ENCODE peak calls at places on chromosomes 1 and 21, in seven cellular contexts. N is cardiac fibroblast; S is iPS-NIHi11; W is T-helper 2 cell; G is A172; K is naive thymus-derived CD4-positive, alpha-beta T cell; F is activated T-helper 1 cell treated with Interleukin-2 at 50 U/mL for 16 hours. I is an unnamed sample.

GRCh38 chr1:5831600-5832335 is 160.5 kb downstream of the NPHP4 start:
- DNase-seq in F (no peak), N (no peak), W (no peak), G (no peak), K (no peak), S (peak; percentile 64), I (no peak)

GRCh38 chr1:238777551-238777950 is 608.8 kb upstream of the CHRM3 start:
- DNase-seq in S (no peak), F (no peak), K (no peak), W (no peak), G (peak; percentile 32), N (no peak), I (no peak)

GRCh38 chr1:208421511-208421910 is 177.3 kb upstream of the PLXNA2 start:
- DNase-seq in F (no peak), S (no peak), W (no peak), N (no peak), K (no peak), G (no peak), I (no peak)

GRCh38 chr1:221824909-221825308 is 83.0 kb upstream of the DUSP10 start:
- DNase-seq in S (no peak), N (no peak), G (no peak), F (no peak), K (no peak), W (no peak), I (no peak)

GRCh38 chr1:56416385-56416972 is 162.9 kb downstream of the PLPP3 start:
- DNase-seq in F (no peak), G (no peak), K (no peak), N (peak; percentile 57), S (no peak), W (no peak), I (peak; percentile 30)

GRCh38 chr1:231163831-231164427 is 2.1 kb downstream of the TRIM67 start:
- DNase-seq in G (no peak), F (no peak), S (no peak), K (no peak), N (no peak), W (no peak), I (no peak)

GRCh38 chr1:31413405-31414005 is 492 bp downstream of the SERINC2 start:
- DNase-seq in G (peak; percentile 13), W (no peak), N (peak; percentile 29), S (peak; percentile 72), K (peak; percentile 7), F (no peak), I (peak; percentile 47)

GRCh38 chr1:9315411-9316079 is 22.9 kb downstream of the SPSB1 start:
- DNase-seq in W (peak; percentile 90), K (no peak), G (no peak), S (no peak), N (peak; percentile 58), F (no peak), I (peak; percentile 91)

GRCh38 chr1:17970757-17971156 is 136.8 kb upstream of the IGSF21 start:
- DNase-seq in F (no peak), G (no peak), W (no peak), N (no peak), S (no peak), K (no peak), I (no peak)

GRCh38 chr1:54252371-54252770 is 52.4 kb downstream of the MRPL37 start:
- DNase-seq in S (no peak), K (no peak), W (no peak), N (no peak), F (no peak), G (peak; percentile 43), I (no peak)

GRCh38 chr1:231020816-231021215 is 19.2 kb downstream of the FAM89A start:
- DNase-seq in G (peak; percentile 16), S (peak; percentile 17), K (no peak), N (peak; percentile 22), W (no peak), F (no peak), I (no peak)

GRCh38 chr1:224387302-224387912 is 30.7 kb downstream of the CNIH4 start:
- DNase-seq in K (peak; percentile 49), F (no peak), N (no peak), S (no peak), W (peak; percentile 74), G (no peak), I (no peak)

GRCh38 chr1:163959622-163960021 is 599.4 kb upstream of the PBX1 start:
- DNase-seq in N (no peak), F (no peak), W (no peak), K (no peak), S (no peak), G (no peak), I (no peak)

GRCh38 chr1:36855699-36856098 is 178.6 kb downstream of the GRIK3 start:
- DNase-seq in F (no peak), K (no peak), W (no peak), N (no peak), G (no peak), S (no peak), I (no peak)

GRCh38 chr1:88802950-88803349 is 88.4 kb downstream of the GTF2B start:
- DNase-seq in S (no peak), N (peak; percentile 19), K (no peak), W (no peak), F (no peak), G (peak; percentile 26), I (peak; percentile 66)

GRCh38 chr1:177568702-177569101 is 397.9 kb downstream of the BRINP2 start:
- DNase-seq in S (peak; percentile 12), N (no peak), K (no peak), F (no peak), W (no peak), G (no peak), I (no peak)

GRCh38 chr1:198641506-198641905 is 2.7 kb downstream of the PTPRC start:
- DNase-seq in S (no peak), N (no peak), F (no peak), K (no peak), G (no peak), W (peak; percentile 92), I (peak; percentile 26)

GRCh38 chr1:150258275-150258666 is 697 bp downstream of the CA14 start:
- DNase-seq in G (no peak), K (no peak), F (no peak), W (no peak), N (no peak), S (no peak), I (no peak)

GRCh38 chr1:58035523-58035922 is 511.0 kb downstream of the OMA1 start:
- DNase-seq in W (no peak), K (no peak), G (no peak), F (no peak), N (peak; percentile 2), S (peak; percentile 51), I (peak; percentile 30)

GRCh38 chr1:96416111-96416595 is 305.4 kb upstream of the PTBP2 start:
- DNase-seq in F (no peak), S (no peak), N (peak; percentile 99), G (peak; percentile 89), K (no peak), W (no peak), I (peak; percentile 100)

GRCh38 chr1:185795181-185795580 is 61.0 kb downstream of the HMCN1 start:
- DNase-seq in N (peak; percentile 49), W (no peak), G (no peak), K (no peak), F (no peak), S (no peak), I (peak; percentile 86)

GRCh38 chr1:50774759-50775351 is 185.2 kb downstream of the FAF1 start:
- DNase-seq in S (peak; percentile 44), W (peak; percentile 46), K (peak; percentile 33), N (peak; percentile 73), F (no peak), G (peak; percentile 60), I (peak; percentile 77)

GRCh38 chr1:36342426-36343185 is 19.2 kb upstream of the EVA1B start:
- DNase-seq in G (peak; percentile 78), N (peak; percentile 79), W (peak; percentile 54), F (peak; percentile 49), S (peak; percentile 76), K (peak; percentile 58), I (peak; percentile 80)

GRCh38 chr21:44628707-44629391 is 2.0 kb downstream of the KRTAP10-9 start:
- DNase-seq in G (no peak), K (no peak), S (no peak), N (no peak), F (no peak), W (no peak), I (no peak)

GRCh38 chr1:13732971-13733667 is 33.1 kb downstream of the PRDM2 start:
- DNase-seq in N (no peak), K (peak; percentile 65), F (peak; percentile 7), G (no peak), S (no peak), W (peak; percentile 85), I (no peak)

I was measured in fibroblast of mammary gland.